ENCODE peak calls at places on chromosomes 11 and 22, in six cellular contexts. One of them, this sample, is unnamed.

GRCh38 chr11:11022126-11022730 is 164.4 kb upstream of the ZBED5 start:
- DNase-seq in IMR-90: peak
- DNase-seq in mesenchymal stem cell: no peak
- DNase-seq in H1: no peak
- DNase-seq in trophoblast cell: no peak
- DNase-seq in neuronal stem cell: no peak
- DNase-seq in this sample: no peak

GRCh38 chr22:17228725-17229126 is 9.5 kb upstream of the ADA2 start:
- DNase-seq in IMR-90: no peak
- DNase-seq in mesenchymal stem cell: no peak
- DNase-seq in H1: no peak
- DNase-seq in trophoblast cell: no peak
- DNase-seq in neuronal stem cell: no peak
- DNase-seq in this sample: no peak

GRCh38 chr11:88435405-88435804 is 97.9 kb upstream of the CTSC start:
- DNase-seq in IMR-90: peak
- DNase-seq in mesenchymal stem cell: no peak
- DNase-seq in H1: no peak
- DNase-seq in trophoblast cell: no peak
- DNase-seq in neuronal stem cell: no peak
- DNase-seq in this sample: no peak

GRCh38 chr11:76148207-76148606 is 58.1 kb downstream of the WNT11 start:
- DNase-seq in IMR-90: no peak
- DNase-seq in mesenchymal stem cell: no peak
- DNase-seq in H1: no peak
- DNase-seq in trophoblast cell: no peak
- DNase-seq in neuronal stem cell: no peak
- DNase-seq in this sample: no peak

GRCh38 chr22:38314992-38315800 is 2.0 kb downstream of the CSNK1E start:
- DNase-seq in IMR-90: peak
- DNase-seq in mesenchymal stem cell: peak
- DNase-seq in H1: no peak
- DNase-seq in trophoblast cell: no peak
- DNase-seq in neuronal stem cell: no peak
- DNase-seq in this sample: no peak

GRCh38 chr11:33500865-33501479 is 199.7 kb downstream of the C11orf91 start:
- DNase-seq in IMR-90: peak
- DNase-seq in mesenchymal stem cell: peak
- DNase-seq in H1: no peak
- DNase-seq in trophoblast cell: no peak
- DNase-seq in neuronal stem cell: peak
- DNase-seq in this sample: no peak

GRCh38 chr11:35605691-35606090 is 12.6 kb upstream of the FJX1 start:
- DNase-seq in IMR-90: peak
- DNase-seq in mesenchymal stem cell: no peak
- DNase-seq in H1: no peak
- DNase-seq in trophoblast cell: no peak
- DNase-seq in neuronal stem cell: no peak
- DNase-seq in this sample: no peak

GRCh38 chr22:50027639-50028537 is 15.3 kb upstream of the IL17REL start:
- DNase-seq in IMR-90: peak
- DNase-seq in mesenchymal stem cell: no peak
- DNase-seq in H1: no peak
- DNase-seq in trophoblast cell: peak
- DNase-seq in neuronal stem cell: no peak
- DNase-seq in this sample: peak

GRCh38 chr11:15127341-15127740 is 12.6 kb downstream of the INSC start:
- DNase-seq in IMR-90: peak
- DNase-seq in mesenchymal stem cell: peak
- DNase-seq in H1: no peak
- DNase-seq in trophoblast cell: no peak
- DNase-seq in neuronal stem cell: no peak
- DNase-seq in this sample: no peak

GRCh38 chr11:109747839-109748238 is 325.8 kb downstream of the C11orf87 start:
- DNase-seq in IMR-90: no peak
- DNase-seq in mesenchymal stem cell: peak
- DNase-seq in H1: no peak
- DNase-seq in trophoblast cell: peak
- DNase-seq in neuronal stem cell: no peak
- DNase-seq in this sample: no peak

GRCh38 chr22:35892192-35892591 is 136.4 kb downstream of the RBFOX2 start:
- DNase-seq in IMR-90: peak
- DNase-seq in mesenchymal stem cell: peak
- DNase-seq in H1: no peak
- DNase-seq in trophoblast cell: peak
- DNase-seq in neuronal stem cell: no peak
- DNase-seq in this sample: no peak

GRCh38 chr11:22930816-22931594 is 70.7 kb upstream of the CCDC179 start:
- DNase-seq in IMR-90: peak
- DNase-seq in mesenchymal stem cell: no peak
- DNase-seq in H1: no peak
- DNase-seq in trophoblast cell: no peak
- DNase-seq in neuronal stem cell: no peak
- DNase-seq in this sample: no peak

GRCh38 chr11:117923773-117924172 is 5.4 kb downstream of the TMPRSS13 start:
- DNase-seq in IMR-90: no peak
- DNase-seq in mesenchymal stem cell: no peak
- DNase-seq in H1: no peak
- DNase-seq in trophoblast cell: no peak
- DNase-seq in neuronal stem cell: no peak
- DNase-seq in this sample: no peak

GRCh38 chr22:29112680-29113079 is 39.8 kb downstream of the KREMEN1 start:
- DNase-seq in IMR-90: peak
- DNase-seq in mesenchymal stem cell: no peak
- DNase-seq in H1: no peak
- DNase-seq in trophoblast cell: no peak
- DNase-seq in neuronal stem cell: no peak
- DNase-seq in this sample: no peak

GRCh38 chr11:6646631-6647281 is 8.9 kb downstream of the DCHS1 start:
- DNase-seq in IMR-90: peak
- DNase-seq in mesenchymal stem cell: peak
- DNase-seq in H1: no peak
- DNase-seq in trophoblast cell: no peak
- DNase-seq in neuronal stem cell: no peak
- DNase-seq in this sample: no peak

GRCh38 chr22:42277988-42278776 is 7.7 kb upstream of the TCF20 start:
- DNase-seq in IMR-90: no peak
- DNase-seq in mesenchymal stem cell: no peak
- DNase-seq in H1: no peak
- DNase-seq in trophoblast cell: peak
- DNase-seq in neuronal stem cell: no peak
- DNase-seq in this sample: no peak

GRCh38 chr11:112352907-112353306 is 92.2 kb upstream of the PLET1 start:
- DNase-seq in IMR-90: peak
- DNase-seq in mesenchymal stem cell: no peak
- DNase-seq in H1: no peak
- DNase-seq in trophoblast cell: no peak
- DNase-seq in neuronal stem cell: no peak
- DNase-seq in this sample: no peak

GRCh38 chr11:4695442-4695841 is 2.2 kb downstream of the OR51E2 start:
- DNase-seq in IMR-90: peak
- DNase-seq in mesenchymal stem cell: no peak
- DNase-seq in H1: no peak
- DNase-seq in trophoblast cell: no peak
- DNase-seq in neuronal stem cell: no peak
- DNase-seq in this sample: no peak

GRCh38 chr11:72519220-72519881 is 85.0 kb upstream of the CLPB start:
- DNase-seq in IMR-90: peak
- DNase-seq in mesenchymal stem cell: peak
- DNase-seq in H1: no peak
- DNase-seq in trophoblast cell: no peak
- DNase-seq in neuronal stem cell: no peak
- DNase-seq in this sample: no peak

GRCh38 chr11:62774407-62774806 is 3.2 kb downstream of the TAF6L start:
- DNase-seq in IMR-90: no peak
- DNase-seq in mesenchymal stem cell: no peak
- DNase-seq in H1: no peak
- DNase-seq in trophoblast cell: no peak
- DNase-seq in neuronal stem cell: no peak
- DNase-seq in this sample: no peak

GRCh38 chr11:62770778-62771143 is 435 bp upstream of the TAF6L start:
- DNase-seq in IMR-90: no peak
- DNase-seq in mesenchymal stem cell: no peak
- DNase-seq in H1: no peak
- DNase-seq in trophoblast cell: no peak
- DNase-seq in neuronal stem cell: no peak
- DNase-seq in this sample: peak

GRCh38 chr11:62775646-62776045 is 4.5 kb downstream of the TAF6L start:
- DNase-seq in IMR-90: no peak
- DNase-seq in mesenchymal stem cell: no peak
- DNase-seq in H1: no peak
- DNase-seq in trophoblast cell: no peak
- DNase-seq in neuronal stem cell: no peak
- DNase-seq in this sample: no peak

GRCh38 chr11:62771144-62772021 is at the start of gene TAF6L:
- DNase-seq in IMR-90: peak
- DNase-seq in mesenchymal stem cell: peak
- DNase-seq in H1: peak
- DNase-seq in trophoblast cell: peak
- DNase-seq in neuronal stem cell: peak
- DNase-seq in this sample: peak
- H4K8ac ChIP-seq in IMR-90: peak
- H4K8ac ChIP-seq in mesenchymal stem cell: peak
- H4K8ac ChIP-seq in H1: peak
- H4K8ac ChIP-seq in trophoblast cell: peak
- H4K8ac ChIP-seq in neuronal stem cell: peak
- H4K8ac ChIP-seq in this sample: no peak

GRCh38 chr11:63763506-63764200 is 4.9 kb downstream of the ZFTA start:
- DNase-seq in IMR-90: no peak
- DNase-seq in mesenchymal stem cell: no peak
- DNase-seq in H1: no peak
- DNase-seq in trophoblast cell: no peak
- DNase-seq in neuronal stem cell: peak
- DNase-seq in this sample: peak
- H2AFZ ChIP-seq in IMR-90: peak
- H2AFZ ChIP-seq in mesenchymal stem cell: no peak
- H2AFZ ChIP-seq in H1: no peak
- H2AFZ ChIP-seq in trophoblast cell: peak
- H2AFZ ChIP-seq in neuronal stem cell: no peak
- H2AFZ ChIP-seq in this sample: no peak

DNA sequence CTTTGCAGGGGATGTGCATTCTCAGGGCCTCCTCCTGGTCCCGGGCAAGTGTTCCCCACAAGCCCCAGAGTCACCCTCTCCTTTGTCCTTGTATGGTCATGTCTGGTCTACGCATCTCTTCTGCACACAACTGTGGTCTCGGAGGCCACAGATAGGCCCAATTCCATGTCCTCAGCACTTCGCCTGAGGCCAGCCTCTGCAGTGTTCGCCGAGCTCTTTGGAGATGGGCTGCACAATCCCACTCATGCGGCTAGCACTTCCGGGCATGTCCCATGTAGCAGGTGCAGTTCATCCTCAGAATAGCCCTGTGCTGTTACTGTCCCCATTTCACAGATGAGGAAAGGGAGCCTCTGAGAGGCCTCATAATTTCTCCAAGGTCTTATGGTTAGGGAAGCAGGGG is 7.6 kb downstream of the PARVG start:
- DNase-seq in IMR-90: no peak
- DNase-seq in mesenchymal stem cell: no peak
- DNase-seq in H1: no peak
- DNase-seq in trophoblast cell: no peak
- DNase-seq in neuronal stem cell: no peak
- DNase-seq in this sample: no peak
- H2BK5ac ChIP-seq in IMR-90: no peak
- H2BK5ac ChIP-seq in mesenchymal stem cell: no peak
- H2BK5ac ChIP-seq in H1: no peak
- H2BK5ac ChIP-seq in trophoblast cell: no peak
- H2BK5ac ChIP-seq in neuronal stem cell: peak
- H2BK5ac ChIP-seq in this sample: no peak

GRCh38 chr11:92702037-92702436 is 267.4 kb upstream of the MTNR1B start:
- DNase-seq in IMR-90: peak
- DNase-seq in mesenchymal stem cell: no peak
- DNase-seq in H1: no peak
- DNase-seq in trophoblast cell: no peak
- DNase-seq in neuronal stem cell: no peak
- DNase-seq in this sample: no peak

GRCh38 chr11:92702771-92703170 is 266.7 kb upstream of the MTNR1B start:
- DNase-seq in IMR-90: peak
- DNase-seq in mesenchymal stem cell: no peak
- DNase-seq in H1: no peak
- DNase-seq in trophoblast cell: no peak
- DNase-seq in neuronal stem cell: no peak
- DNase-seq in this sample: no peak

GRCh38 chr11:92707173-92707619 is 262.3 kb upstream of the MTNR1B start:
- DNase-seq in IMR-90: no peak
- DNase-seq in mesenchymal stem cell: no peak
- DNase-seq in H1: no peak
- DNase-seq in trophoblast cell: peak
- DNase-seq in neuronal stem cell: no peak
- DNase-seq in this sample: no peak

GRCh38 chr11:92707665-92708064 is 261.8 kb upstream of the MTNR1B start:
- DNase-seq in IMR-90: no peak
- DNase-seq in mesenchymal stem cell: no peak
- DNase-seq in H1: no peak
- DNase-seq in trophoblast cell: no peak
- DNase-seq in neuronal stem cell: no peak
- DNase-seq in this sample: no peak

DNA sequence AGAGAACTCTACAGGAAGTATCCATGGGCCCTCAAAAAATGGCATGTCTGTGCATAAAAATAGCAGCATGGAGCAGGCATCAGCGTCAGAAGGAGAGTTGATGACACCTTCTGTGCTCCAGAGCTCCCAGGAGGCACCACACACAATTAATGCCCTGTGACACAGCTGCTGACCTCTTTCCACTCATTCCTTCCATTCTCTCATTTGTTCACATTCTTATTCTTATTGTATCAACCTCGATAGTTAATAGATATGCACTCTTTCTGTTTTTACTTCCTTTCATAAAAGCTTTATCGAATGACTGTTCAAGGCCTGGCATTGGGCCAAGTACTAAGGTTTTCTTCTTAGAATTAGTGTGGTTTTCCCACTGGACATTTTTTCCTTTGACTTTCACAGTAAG is 266.0 kb upstream of the MTNR1B start:
- DNase-seq in IMR-90: peak
- DNase-seq in mesenchymal stem cell: peak
- DNase-seq in H1: no peak
- DNase-seq in trophoblast cell: no peak
- DNase-seq in neuronal stem cell: no peak
- DNase-seq in this sample: no peak
- H4K8ac ChIP-seq in IMR-90: no peak
- H4K8ac ChIP-seq in mesenchymal stem cell: no peak
- H4K8ac ChIP-seq in H1: no peak
- H4K8ac ChIP-seq in trophoblast cell: no peak
- H4K8ac ChIP-seq in neuronal stem cell: no peak
- H4K8ac ChIP-seq in this sample: no peak

GRCh38 chr22:32668254-32669094 is 133.0 kb upstream of the TIMP3 start:
- DNase-seq in IMR-90: no peak
- DNase-seq in mesenchymal stem cell: no peak
- DNase-seq in H1: no peak
- DNase-seq in trophoblast cell: no peak
- DNase-seq in neuronal stem cell: no peak
- DNase-seq in this sample: no peak
- H2AFZ ChIP-seq in IMR-90: no peak
- H2AFZ ChIP-seq in mesenchymal stem cell: peak
- H2AFZ ChIP-seq in H1: no peak
- H2AFZ ChIP-seq in trophoblast cell: no peak
- H2AFZ ChIP-seq in neuronal stem cell: no peak
- H2AFZ ChIP-seq in this sample: no peak

GRCh38 chr11:126500981-126501380 is 145.5 kb downstream of the ST3GAL4 start:
- DNase-seq in IMR-90: no peak
- DNase-seq in mesenchymal stem cell: no peak
- DNase-seq in H1: no peak
- DNase-seq in trophoblast cell: no peak
- DNase-seq in neuronal stem cell: no peak
- DNase-seq in this sample: no peak
- H2BK5ac ChIP-seq in IMR-90: no peak
- H2BK5ac ChIP-seq in mesenchymal stem cell: no peak
- H2BK5ac ChIP-seq in H1: no peak
- H2BK5ac ChIP-seq in trophoblast cell: no peak
- H2BK5ac ChIP-seq in neuronal stem cell: no peak
- H2BK5ac ChIP-seq in this sample: no peak

GRCh38 chr11:65961267-65962135 is at the start of gene SART1:
- DNase-seq in IMR-90: peak
- DNase-seq in mesenchymal stem cell: peak
- DNase-seq in H1: peak
- DNase-seq in trophoblast cell: peak
- DNase-seq in neuronal stem cell: peak
- DNase-seq in this sample: peak
- H4K8ac ChIP-seq in IMR-90: peak
- H4K8ac ChIP-seq in mesenchymal stem cell: peak
- H4K8ac ChIP-seq in H1: peak
- H4K8ac ChIP-seq in trophoblast cell: peak
- H4K8ac ChIP-seq in neuronal stem cell: no peak
- H4K8ac ChIP-seq in this sample: no peak

This sample was measured in H9.